ENCODE peak calls at places on chromosomes 3 and 15, in four cellular contexts. J is right lobe of liver, B is GM23248, O is pancreas. Q is an unnamed sample. For H3K4me1 and H3K36me3, the result is how much of the 10 kb centered on the place peaks cover.

GRCh38 chr3:36124118-36124796 is 256.0 kb upstream of the STAC start:
- DNase-seq in J (no peak), B (peak), O (no peak), Q (no peak)

GRCh38 chr3:119808843-119809242 is 26.9 kb downstream of the NR1I2 start:
- DNase-seq in J (no peak), B (no peak), O (no peak), Q (no peak)

GRCh38 chr3:12629560-12629959 is 34.4 kb downstream of the RAF1 start:
- DNase-seq in J (peak), B (peak), O (peak), Q (no peak)

GRCh38 chr3:187450791-187451190 is 82.6 kb downstream of the RTP4 start:
- DNase-seq in J (no peak), B (no peak), O (no peak), Q (no peak)

GRCh38 chr15:96947830-96948229 is 617.3 kb downstream of the NR2F2 start:
- DNase-seq in J (no peak), B (no peak), O (no peak), Q (no peak)

GRCh38 chr15:45399381-45400212 is 21.3 kb upstream of the GATM start:
- DNase-seq in J (no peak), B (peak), O (no peak), Q (no peak)

GRCh38 chr15:72421484-72421883 is 23.4 kb downstream of the TMEM202 start:
- DNase-seq in J (no peak), B (no peak), O (no peak), Q (no peak)

GRCh38 chr3:50321146-50321843 is 1.2 kb downstream of the HYAL2 start:
- DNase-seq in J (peak), B (peak), O (peak), Q (peak)

GRCh38 chr15:36469567-36469966 is 109.9 kb upstream of the CDIN1 start:
- DNase-seq in J (no peak), B (peak), O (no peak), Q (no peak)

GRCh38 chr3:29619676-29620075 is 338.8 kb downstream of the RBMS3 start:
- DNase-seq in J (no peak), B (no peak), O (no peak), Q (no peak)

GRCh38 chr15:44788748-44789147 is 52.4 kb downstream of the TRIM69 start:
- DNase-seq in J (no peak), B (peak), O (no peak), Q (no peak)

GRCh38 chr3:141261472-141262171 is 30.0 kb downstream of the PXYLP1 start:
- DNase-seq in J (no peak), B (peak), O (no peak), Q (no peak)

GRCh38 chr3:43505351-43505750 is 116.5 kb downstream of the ANO10 start:
- DNase-seq in J (no peak), B (peak), O (no peak), Q (no peak)

GRCh38 chr15:39153058-39153457 is 427.8 kb upstream of the THBS1 start:
- DNase-seq in J (no peak), B (no peak), O (no peak), Q (no peak)

GRCh38 chr3:58151637-58152036 is 59.1 kb downstream of the DNASE1L3 start:
- DNase-seq in J (peak), B (peak), O (no peak), Q (no peak)

GRCh38 chr3:161890147-161890625 is 393.6 kb downstream of the OTOL1 start:
- DNase-seq in J (no peak), B (peak), O (no peak), Q (peak)

GRCh38 chr3:44596631-44597030 is 11.9 kb downstream of the ZNF660 start:
- DNase-seq in J (no peak), B (no peak), O (no peak), Q (no peak)

GRCh38 chr15:52427804-52428203 is 100.9 kb downstream of the MYO5A start:
- DNase-seq in J (no peak), B (peak), O (no peak), Q (no peak)

GRCh38 chr3:129277829-129278271 is 820 bp upstream of the HMCES start:
- DNase-seq in J (no peak), B (peak), O (peak), Q (no peak)

GRCh38 chr15:63088532-63089245 is 33.0 kb upstream of the LACTB start:
- DNase-seq in J (no peak), B (no peak), O (no peak), Q (no peak)

GRCh38 chr15:46815765-46816164 is 901.5 kb upstream of the SEMA6D start:
- DNase-seq in J (no peak), B (no peak), O (peak), Q (no peak)

GRCh38 chr15:80559320-80559693 is 135.8 kb upstream of the ABHD17C start:
- DNase-seq in J (no peak), B (no peak), O (no peak), Q (peak)

GRCh38 chr3:197028711-197029510 is 706 bp downstream of the MELTF start:
- DNase-seq in J (no peak), B (peak), O (no peak), Q (no peak)

GRCh38 chr3:187464682-187465081 is 96.5 kb downstream of the RTP4 start:
- DNase-seq in J (no peak), B (no peak), O (no peak), Q (no peak)

GRCh38 chr3:134381048-134381447 is 6.8 kb upstream of the AMOTL2 start:
- DNase-seq in J (no peak), B (peak), O (no peak), Q (no peak)

GRCh38 chr3:124200336-124200901 is 208.5 kb upstream of the ROPN1 start:
- DNase-seq in J (no peak), B (peak), O (no peak), Q (no peak)

GRCh38 chr3:124772081-124772831 is 42.0 kb downstream of the UMPS start:
- DNase-seq in J (no peak), B (peak), O (no peak), Q (no peak)

GRCh38 chr15:74733269-74733668 is 7.9 kb upstream of the CYP1A1 start:
- DNase-seq in J (no peak), B (no peak), O (no peak), Q (no peak)

GRCh38 chr3:71035314-71035713 is 548.2 kb downstream of the FOXP1 start:
- DNase-seq in J (no peak), B (peak), O (no peak), Q (no peak)

GRCh38 chr3:155243512-155243921 is 50.0 kb downstream of the STRIT1 start:
- DNase-seq in J (no peak), B (peak), O (no peak), Q (no peak)

GRCh38 chr3:155244206-155244605 is 49.3 kb downstream of the STRIT1 start:
- DNase-seq in J (no peak), B (peak), O (peak), Q (no peak)

GRCh38 chr3:155242342-155242741 is 51.1 kb downstream of the STRIT1 start:
- DNase-seq in J (no peak), B (peak), O (no peak), Q (no peak)

GRCh38 chr3:155239960-155240359 is 53.5 kb downstream of the STRIT1 start:
- DNase-seq in J (no peak), B (no peak), O (peak), Q (no peak)

DNA sequence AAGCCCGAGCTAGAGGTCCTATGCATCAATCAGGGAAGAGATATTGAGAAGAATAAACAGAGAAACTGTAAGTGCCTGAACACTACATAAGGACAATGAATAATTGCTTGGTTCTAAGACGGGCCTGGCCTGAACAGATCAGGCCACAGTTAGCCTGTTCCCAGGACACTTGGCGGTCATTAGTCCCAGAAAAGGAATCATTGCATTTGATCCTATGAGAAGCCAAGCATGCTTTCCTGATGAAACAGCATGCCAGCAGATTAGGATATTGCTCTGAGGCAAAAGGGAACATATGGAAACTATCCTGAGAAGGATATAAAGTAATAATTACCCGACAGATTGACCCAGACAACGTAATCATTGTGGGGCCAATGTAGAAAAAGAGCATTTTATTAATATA is 51.9 kb downstream of the STRIT1 start:
- DNase-seq in J (no peak), B (peak), O (no peak), Q (no peak)
- H3K4me1 ChIP-seq in J (under half), B (under half), O (under half), Q (under half)

GRCh38 chr3:194659778-194660177 is 12.2 kb downstream of the LSG1 start:
- DNase-seq in J (no peak), B (peak), O (no peak), Q (no peak)

GRCh38 chr3:194664857-194665256 is 7.1 kb downstream of the LSG1 start:
- DNase-seq in J (no peak), B (no peak), O (no peak), Q (no peak)

GRCh38 chr3:194661374-194661773 is 10.6 kb downstream of the LSG1 start:
- DNase-seq in J (no peak), B (no peak), O (no peak), Q (no peak)

GRCh38 chr3:194658477-194659242 is 13.3 kb downstream of the LSG1 start:
- DNase-seq in J (no peak), B (no peak), O (no peak), Q (no peak)

DNA sequence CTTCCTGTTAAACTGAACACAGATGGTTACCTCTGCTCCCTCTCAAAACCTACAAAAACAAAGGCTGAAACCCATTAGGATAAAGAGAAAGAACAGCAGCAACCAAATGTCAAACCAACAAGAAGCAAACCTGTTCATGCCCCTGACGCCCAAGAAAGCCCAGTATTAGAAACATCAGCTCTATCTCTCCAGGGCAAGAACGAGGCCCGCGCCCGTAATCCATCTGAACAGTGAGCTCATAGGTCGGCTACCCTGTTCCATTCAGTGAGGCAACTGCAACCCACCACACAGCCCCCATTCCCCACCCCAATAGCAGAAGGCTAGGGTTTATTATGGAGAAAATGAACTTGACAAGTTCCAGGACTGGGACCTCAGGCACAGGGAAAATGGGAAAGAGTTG is 10.0 kb downstream of the LSG1 start:
- DNase-seq in J (no peak), B (no peak), O (no peak), Q (no peak)
- H3K36me3 ChIP-seq in J (under half), B (under half), O (under half), Q (half or more)

GRCh38 chr3:156838035-156838434 is 11.9 kb downstream of the LEKR1 start:
- DNase-seq in J (no peak), B (no peak), O (no peak), Q (no peak)

GRCh38 chr3:156831006-156831405 is 4.9 kb downstream of the LEKR1 start:
- DNase-seq in J (no peak), B (no peak), O (no peak), Q (no peak)

GRCh38 chr3:156837130-156837529 is 11.0 kb downstream of the LEKR1 start:
- DNase-seq in J (no peak), B (peak), O (no peak), Q (no peak)

GRCh38 chr3:156834962-156835535 is 8.9 kb downstream of the LEKR1 start:
- DNase-seq in J (no peak), B (no peak), O (no peak), Q (no peak)

GRCh38 chr3:156834435-156834834 is 8.3 kb downstream of the LEKR1 start:
- DNase-seq in J (no peak), B (no peak), O (no peak), Q (no peak)
- H3K4me1 ChIP-seq in J (under half), B (under half), O (under half), Q (under half)

GRCh38 chr3:122940628-122941086 is 86.9 kb downstream of the SEMA5B start:
- DNase-seq in J (no peak), B (peak), O (no peak), Q (no peak)

GRCh38 chr3:122936335-122936734 is 91.2 kb downstream of the SEMA5B start:
- DNase-seq in J (no peak), B (no peak), O (no peak), Q (no peak)

GRCh38 chr3:122938756-122939425 is 88.7 kb downstream of the SEMA5B start:
- DNase-seq in J (no peak), B (no peak), O (no peak), Q (peak)

GRCh38 chr3:122936986-122937385 is 90.6 kb downstream of the SEMA5B start:
- DNase-seq in J (no peak), B (no peak), O (no peak), Q (no peak)

GRCh38 chr3:122937745-122938144 is 89.8 kb downstream of the SEMA5B start:
- DNase-seq in J (no peak), B (no peak), O (no peak), Q (no peak)
- H3K36me3 ChIP-seq in J (under half), B (under half), O (under half), Q (under half)

GRCh38 chr3:100072328-100073048 is 41.8 kb downstream of the FILIP1L start:
- DNase-seq in J (no peak), B (no peak), O (no peak), Q (no peak)
- H3K4me1 ChIP-seq in J (under half), B (under half), O (under half), Q (under half)

DNA sequence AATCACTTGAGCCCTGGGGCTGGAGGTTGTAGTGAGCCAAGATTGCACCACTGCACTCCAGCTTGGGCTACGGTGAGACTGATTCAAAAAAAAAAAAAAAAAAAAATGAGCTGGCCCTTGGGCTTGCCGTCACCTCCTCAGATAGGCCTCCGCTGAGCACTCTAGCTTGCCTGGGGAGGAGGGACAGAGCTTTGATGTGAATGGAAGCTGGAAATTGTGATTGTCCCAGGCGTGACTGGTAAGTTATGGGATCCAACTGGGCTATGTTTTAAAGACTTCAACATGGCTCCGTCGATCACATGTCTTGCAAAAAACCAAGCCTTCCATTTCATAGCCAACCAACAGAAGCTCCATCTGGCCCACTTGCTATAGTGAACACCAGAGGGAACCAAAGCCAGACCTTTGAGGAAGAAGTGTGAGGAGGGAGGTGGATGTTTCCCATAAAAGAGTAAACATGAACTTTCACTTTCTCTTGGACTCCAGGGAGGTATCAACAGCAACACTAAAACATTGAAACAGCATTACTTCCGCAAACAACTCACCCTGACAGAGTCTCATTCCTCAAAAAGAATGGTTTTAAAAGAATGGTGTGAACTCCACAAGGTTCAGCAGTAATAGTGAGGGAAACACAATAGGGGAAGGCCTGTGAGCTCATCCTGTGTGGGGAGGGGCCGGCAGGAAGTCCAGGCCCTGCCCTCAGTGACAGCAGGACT is 59.3 kb upstream of the IL12A start:
- DNase-seq in J (no peak), B (peak), O (no peak), Q (peak)
- H3K36me3 ChIP-seq in J (under half), B (under half), O (under half), Q (under half)

GRCh38 chr3:105356988-105357387 is 9.7 kb upstream of the ALCAM start:
- DNase-seq in J (no peak), B (no peak), O (no peak), Q (no peak)

GRCh38 chr3:105353485-105354161 is 13.1 kb upstream of the ALCAM start:
- DNase-seq in J (no peak), B (no peak), O (no peak), Q (peak)

GRCh38 chr3:105352976-105353375 is 13.7 kb upstream of the ALCAM start:
- DNase-seq in J (no peak), B (no peak), O (no peak), Q (no peak)

GRCh38 chr3:105354429-105354828 is 12.3 kb upstream of the ALCAM start:
- DNase-seq in J (no peak), B (peak), O (no peak), Q (no peak)

GRCh38 chr3:105355355-105356063 is 11.2 kb upstream of the ALCAM start:
- DNase-seq in J (no peak), B (peak), O (no peak), Q (no peak)
- H3K4me1 ChIP-seq in J (under half), B (half or more), O (under half), Q (under half)

GRCh38 chr3:121786485-121786884 is 36.9 kb upstream of the GOLGB1 start:
- DNase-seq in J (no peak), B (peak), O (no peak), Q (no peak)
- H3K36me3 ChIP-seq in J (under half), B (under half), O (under half), Q (half or more)

GRCh38 chr3:39128951-39129350 is 21.5 kb downstream of the TTC21A start:
- DNase-seq in J (no peak), B (no peak), O (no peak), Q (no peak)
- H3K4me1 ChIP-seq in J (under half), B (under half), O (under half), Q (under half)

Q was measured in lower lobe of right lung.